ENCODE peak calls at places on chromosomes 13 and 19, in nine cellular contexts. P is ovary, B is upper lobe of right lung, C is psoas muscle, K is ascending aorta, L is mesothelial cell of epicardium, X is neural crest cell, Q is nephron progenitor cell, O is GM13976. U is an unnamed sample.

GRCh38 chr13:76813874-76814273 is 72.3 kb downstream of the KCTD12 start:
- DNase-seq in X (no peak), Q (no peak), B (no peak), L (no peak), P (no peak), C (no peak), O (no peak), K (no peak), U (no peak)

GRCh38 chr19:49802836-49803528 is 10.1 kb downstream of the FUZ start:
- DNase-seq in O (no peak), B (no peak), P (peak), C (no peak), K (peak), X (no peak), L (no peak), Q (no peak), U (no peak)

GRCh38 chr19:7242601-7243258 is 51.5 kb downstream of the INSR start:
- DNase-seq in Q (no peak), X (no peak), B (no peak), O (peak), P (no peak), K (peak), L (no peak), C (no peak), U (no peak)

GRCh38 chr19:45876411-45877197 is 9.3 kb downstream of the IRF2BP1 start:
- DNase-seq in Q (peak), K (no peak), X (no peak), C (peak), O (peak), B (peak), P (no peak), L (no peak), U (no peak)

GRCh38 chr13:103883152-103883551 is 816.9 kb upstream of the SLC10A2 start:
- DNase-seq in K (peak), P (peak), C (peak), L (peak), X (peak), Q (peak), B (peak), O (no peak), U (no peak)

GRCh38 chr19:45913874-45914830 is at the start of gene NANOS2:
- DNase-seq in X (peak), L (no peak), Q (peak), K (no peak), C (peak), B (no peak), P (no peak), O (no peak), U (peak)

GRCh38 chr19:2287585-2287984 is 5.6 kb upstream of the PEAK3 start:
- DNase-seq in P (no peak), L (no peak), O (no peak), B (no peak), C (no peak), X (no peak), Q (no peak), K (no peak), U (no peak)

GRCh38 chr13:66483712-66484111 is 746.4 kb downstream of the PCDH9 start:
- DNase-seq in Q (no peak), O (no peak), K (no peak), C (no peak), B (no peak), P (no peak), L (no peak), X (no peak), U (no peak)

GRCh38 chr13:46983881-46984280 is 87.0 kb upstream of the HTR2A start:
- DNase-seq in P (no peak), C (no peak), B (no peak), O (no peak), L (no peak), K (no peak), X (no peak), Q (no peak), U (no peak)

GRCh38 chr13:107531816-107532215 is 683.5 kb downstream of the LIG4 start:
- DNase-seq in B (no peak), K (no peak), L (no peak), C (no peak), X (no peak), Q (no peak), O (no peak), P (no peak), U (no peak)

GRCh38 chr19:11480927-11481776 is at the start of gene ELAVL3:
- DNase-seq in P (no peak), K (no peak), O (peak), Q (peak), C (no peak), B (no peak), L (no peak), X (peak), U (peak)

GRCh38 chr13:51723529-51723928 is 80.4 kb downstream of the DHRS12 start:
- DNase-seq in B (no peak), Q (no peak), L (no peak), C (no peak), P (no peak), K (no peak), O (no peak), X (no peak), U (no peak)

GRCh38 chr19:11887618-11888531 is at the start of gene ZNF69:
- DNase-seq in C (peak), K (peak), L (peak), X (peak), B (peak), O (peak), Q (peak), P (peak), U (peak)

GRCh38 chr19:6806488-6806887 is 34.0 kb downstream of the VAV1 start:
- DNase-seq in B (no peak), L (no peak), X (no peak), P (no peak), Q (no peak), C (no peak), K (no peak), O (no peak), U (peak)

GRCh38 chr13:103101500-103101899 is 35.3 kb upstream of the SLC10A2 start:
- DNase-seq in K (no peak), L (no peak), C (no peak), X (no peak), P (no peak), Q (no peak), O (no peak), B (no peak), U (no peak)

GRCh38 chr13:30464496-30465351 is 1.0 kb downstream of the HMGB1 start:
- DNase-seq in O (peak), X (peak), K (peak), B (peak), C (peak), Q (peak), P (peak), L (peak), U (peak)

DNA sequence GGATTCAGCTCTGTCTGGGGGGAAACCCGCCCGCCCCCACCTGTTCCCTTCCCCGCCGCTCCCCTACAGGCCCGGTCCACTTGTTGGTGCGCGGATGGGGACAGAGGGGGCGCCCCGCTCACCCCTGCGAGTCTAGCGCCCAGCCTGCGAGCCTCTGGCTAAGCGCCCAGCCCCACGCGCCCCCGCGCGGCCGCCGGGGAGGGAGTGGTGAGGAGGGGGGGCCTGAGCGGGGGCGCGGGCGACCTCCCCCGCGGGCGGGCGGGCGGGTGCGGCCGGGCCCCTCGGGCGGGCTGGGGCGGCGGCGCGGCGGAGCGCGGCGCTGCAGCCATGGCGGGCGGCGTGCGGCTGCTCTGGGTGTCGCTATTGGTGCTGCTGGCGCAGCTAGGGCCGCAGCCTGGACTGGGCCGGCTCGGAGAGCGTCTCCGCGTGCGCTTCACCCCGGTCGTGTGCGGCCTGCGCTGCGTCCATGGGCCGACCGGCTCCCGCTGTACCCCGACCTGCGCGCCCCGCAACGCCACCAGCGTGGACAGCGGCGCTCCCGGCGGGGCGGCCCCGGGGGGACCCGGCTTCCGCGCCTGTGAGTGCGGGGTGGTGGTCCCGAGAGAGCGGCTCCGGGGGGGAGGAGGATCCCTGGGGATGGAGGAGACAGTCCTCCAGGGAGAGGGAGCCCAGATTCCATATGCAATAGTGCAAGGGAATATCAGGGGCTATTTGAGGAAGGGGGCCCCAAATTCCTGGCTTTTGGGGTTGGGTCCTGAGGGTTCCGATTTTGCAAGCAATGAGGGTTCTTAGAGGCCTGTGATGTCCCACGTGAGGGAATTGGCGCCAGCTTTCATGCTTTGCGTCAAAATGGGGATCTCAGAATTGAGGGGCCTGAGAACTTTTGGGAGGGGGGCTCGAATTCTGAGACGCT is at the start of gene LTBP4:
- DNase-seq in C (peak), O (no peak), X (no peak), B (peak), L (no peak), Q (peak), P (peak), K (peak), U (peak)
- TF ChIP-seq CTCF in C (peak), O (peak), X (peak), B (peak), L (no peak), Q (no peak), P (peak), K (no peak), U (no peak)

GRCh38 chr19:39351537-39352037 is 9.4 kb downstream of the SAMD4B start:
- DNase-seq in X (no peak), C (no peak), P (no peak), K (no peak), B (no peak), Q (no peak), O (peak), L (no peak), U (peak)
- TF ChIP-seq CTCF in X (no peak), C (no peak), P (no peak), K (no peak), B (no peak), Q (no peak), O (peak), L (no peak), U (peak)

DNA sequence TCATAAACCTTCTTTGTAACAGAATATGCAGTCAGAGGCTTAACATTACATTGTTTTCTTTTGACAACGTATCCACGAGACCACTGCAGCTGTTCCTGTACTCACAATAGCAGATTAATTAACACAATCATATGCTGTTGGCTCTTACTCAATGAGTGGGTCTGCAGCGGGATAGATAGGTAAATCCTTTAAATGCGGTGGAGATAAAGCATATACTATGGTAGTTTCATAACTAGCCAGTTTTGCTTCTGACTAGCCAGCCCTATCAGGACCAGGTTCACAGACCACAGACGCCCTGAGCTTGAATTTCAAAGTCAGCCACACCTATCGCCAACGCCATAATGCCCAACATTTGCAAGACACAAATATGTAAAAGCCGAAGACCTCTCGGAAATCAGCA is 120.4 kb downstream of the ZNF536 start:
- DNase-seq in P (no peak), L (no peak), O (no peak), C (no peak), B (no peak), X (no peak), Q (no peak), K (no peak), U (no peak)
- TF ChIP-seq CTCF in P (no peak), L (no peak), O (no peak), C (no peak), B (no peak), X (no peak), Q (no peak), K (no peak), U (no peak)

DNA sequence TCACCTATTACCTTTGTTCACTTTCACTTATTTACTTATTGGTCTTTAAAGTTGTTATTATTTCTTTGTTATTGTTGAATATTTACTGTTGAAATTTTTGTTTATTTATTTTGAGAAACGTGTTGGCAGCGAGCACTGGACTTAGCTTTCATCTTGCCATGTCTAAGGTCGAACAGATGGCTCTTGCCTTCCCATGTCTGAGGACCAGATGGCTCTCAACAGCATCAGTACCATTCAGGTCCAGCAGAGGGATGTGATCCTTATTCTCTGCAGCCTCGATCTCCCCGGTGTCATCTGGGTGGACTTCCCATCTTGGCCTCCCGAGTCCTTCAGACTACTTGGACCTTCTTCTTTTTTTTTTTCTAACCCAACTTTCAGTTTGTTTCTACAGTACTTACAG is 1437.6 kb downstream of the UQCRFS1 start:
- DNase-seq in P (no peak), X (no peak), O (no peak), Q (no peak), L (no peak), B (no peak), C (no peak), K (no peak), U (no peak)
- TF ChIP-seq CTCF in P (no peak), X (no peak), O (no peak), Q (no peak), L (no peak), B (no peak), C (no peak), K (no peak), U (no peak)

GRCh38 chr13:41193919-41194824 is at the start of gene KBTBD7:
- DNase-seq in C (peak), Q (peak), B (peak), K (peak), P (peak), O (peak), X (peak), L (peak), U (peak)
- TF ChIP-seq CTCF in C (no peak), Q (no peak), B (no peak), K (peak), P (peak), O (no peak), X (no peak), L (no peak), U (no peak)

GRCh38 chr13:70964124-70964523 is 855.9 kb upstream of the KLHL1 start:
- DNase-seq in L (no peak), K (no peak), Q (no peak), C (no peak), B (no peak), P (no peak), X (no peak), O (no peak), U (no peak)
- TF ChIP-seq CTCF in L (no peak), K (no peak), Q (peak), C (no peak), B (peak), P (no peak), X (peak), O (no peak), U (no peak)